ENCODE peak calls at places on chromosomes 4 and X, in four cellular contexts. One of them, this sample, is unnamed. For H3K27me3, the result is how much of the 10 kb centered on the place peaks cover.

GRCh38 chr4:13547563-13548041 is 3.3 kb upstream of the NKX3-2 start:
- DNase-seq in heart left ventricle: no peak
- DNase-seq in testis: no peak
- DNase-seq in transverse colon: peak
- DNase-seq in this sample: no peak

GRCh38 chr4:61540944-61541343 is 340.8 kb downstream of the ADGRL3 start:
- DNase-seq in heart left ventricle: no peak
- DNase-seq in testis: no peak
- DNase-seq in transverse colon: peak
- DNase-seq in this sample: no peak

GRCh38 chr4:38785901-38786402 is 3.2 kb upstream of the TLR10 start:
- DNase-seq in heart left ventricle: no peak
- DNase-seq in testis: no peak
- DNase-seq in transverse colon: no peak
- DNase-seq in this sample: peak

GRCh38 chr4:43339435-43339834 is 446.9 kb downstream of the GRXCR1 start:
- DNase-seq in heart left ventricle: no peak
- DNase-seq in testis: no peak
- DNase-seq in transverse colon: no peak
- DNase-seq in this sample: no peak

GRCh38 chr4:123856689-123857545 is 460.3 kb downstream of the SPRY1 start:
- DNase-seq in heart left ventricle: peak
- DNase-seq in testis: peak
- DNase-seq in transverse colon: peak
- DNase-seq in this sample: peak

GRCh38 chr4:169054879-169055278 is 44.8 kb upstream of the CBR4 start:
- DNase-seq in heart left ventricle: no peak
- DNase-seq in testis: no peak
- DNase-seq in transverse colon: no peak
- DNase-seq in this sample: no peak

GRCh38 chr4:168028970-168029610 is 63.2 kb upstream of the ANXA10 start:
- DNase-seq in heart left ventricle: no peak
- DNase-seq in testis: no peak
- DNase-seq in transverse colon: no peak
- DNase-seq in this sample: no peak

GRCh38 chrX:80335062-80335830 is 85.0 kb upstream of the TENT5D start:
- DNase-seq in heart left ventricle: peak
- DNase-seq in testis: peak
- DNase-seq in transverse colon: peak
- DNase-seq in this sample: peak

GRCh38 chrX:54509401-54509800 is 13.4 kb upstream of the FGD1 start:
- DNase-seq in heart left ventricle: no peak
- DNase-seq in testis: no peak
- DNase-seq in transverse colon: no peak
- DNase-seq in this sample: no peak

GRCh38 chr4:128907966-128908365 is 98.5 kb downstream of the JADE1 start:
- DNase-seq in heart left ventricle: no peak
- DNase-seq in testis: no peak
- DNase-seq in transverse colon: no peak
- DNase-seq in this sample: no peak

GRCh38 chr4:4575284-4576211 is 33.7 kb upstream of the STX18 start:
- DNase-seq in heart left ventricle: peak
- DNase-seq in testis: peak
- DNase-seq in transverse colon: peak
- DNase-seq in this sample: peak

GRCh38 chrX:40546870-40547269 is 33.9 kb upstream of the ATP6AP2 start:
- DNase-seq in heart left ventricle: no peak
- DNase-seq in testis: no peak
- DNase-seq in transverse colon: no peak
- DNase-seq in this sample: no peak

GRCh38 chr4:64781737-64782326 is 372.6 kb upstream of the TECRL start:
- DNase-seq in heart left ventricle: no peak
- DNase-seq in testis: no peak
- DNase-seq in transverse colon: no peak
- DNase-seq in this sample: no peak

GRCh38 chrX:152600853-152601635 is 36.7 kb upstream of the GABRQ start:
- DNase-seq in heart left ventricle: no peak
- DNase-seq in testis: no peak
- DNase-seq in transverse colon: no peak
- DNase-seq in this sample: no peak
- H3K27me3 ChIP-seq in heart left ventricle: under half
- H3K27me3 ChIP-seq in testis: under half
- H3K27me3 ChIP-seq in transverse colon: under half
- H3K27me3 ChIP-seq in this sample: under half

DNA sequence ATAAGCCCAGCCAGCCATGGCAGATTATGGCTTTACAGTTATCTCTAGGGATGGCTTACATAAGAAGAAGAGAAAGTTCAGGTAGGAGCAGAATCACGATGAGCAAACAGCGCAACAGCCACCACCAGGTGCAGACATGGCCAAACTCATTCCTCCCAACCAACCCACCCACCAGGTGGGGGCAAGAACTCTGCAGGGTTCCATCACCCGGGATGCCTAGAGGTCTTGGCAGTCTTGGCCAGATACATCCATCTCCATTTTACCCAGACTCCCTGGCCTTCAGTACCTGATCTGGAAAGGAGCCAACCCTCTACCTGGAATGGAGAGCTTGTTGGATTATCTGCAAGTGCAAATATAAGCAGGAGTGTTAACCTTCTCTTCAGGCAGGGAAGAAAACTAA is 7.5 kb downstream of the TSC22D3 start:
- DNase-seq in heart left ventricle: no peak
- DNase-seq in testis: no peak
- DNase-seq in transverse colon: no peak
- DNase-seq in this sample: no peak
- TF ChIP-seq POLR2A in heart left ventricle: no peak
- TF ChIP-seq POLR2A in testis: no peak
- TF ChIP-seq POLR2A in transverse colon: no peak
- TF ChIP-seq POLR2A in this sample: no peak

GRCh38 chr4:176795441-176795840 is 2.7 kb upstream of the VEGFC start:
- DNase-seq in heart left ventricle: no peak
- DNase-seq in testis: no peak
- DNase-seq in transverse colon: no peak
- DNase-seq in this sample: no peak
- H3K27me3 ChIP-seq in heart left ventricle: under half
- H3K27me3 ChIP-seq in testis: under half
- H3K27me3 ChIP-seq in transverse colon: under half
- H3K27me3 ChIP-seq in this sample: under half

GRCh38 chr4:2792711-2793577 is at the start of gene SH3BP2:
- DNase-seq in heart left ventricle: peak
- DNase-seq in testis: peak
- DNase-seq in transverse colon: peak
- DNase-seq in this sample: peak

GRCh38 chr4:2790583-2791517 is 2.0 kb upstream of the SH3BP2 start:
- DNase-seq in heart left ventricle: no peak
- DNase-seq in testis: no peak
- DNase-seq in transverse colon: no peak
- DNase-seq in this sample: no peak

GRCh38 chr4:2793578-2793919 is 664 bp downstream of the SH3BP2 start:
- DNase-seq in heart left ventricle: peak
- DNase-seq in testis: no peak
- DNase-seq in transverse colon: peak
- DNase-seq in this sample: peak

GRCh38 chr4:2791518-2792395 is 1.1 kb upstream of the SH3BP2 start:
- DNase-seq in heart left ventricle: no peak
- DNase-seq in testis: no peak
- DNase-seq in transverse colon: peak
- DNase-seq in this sample: no peak

DNA sequence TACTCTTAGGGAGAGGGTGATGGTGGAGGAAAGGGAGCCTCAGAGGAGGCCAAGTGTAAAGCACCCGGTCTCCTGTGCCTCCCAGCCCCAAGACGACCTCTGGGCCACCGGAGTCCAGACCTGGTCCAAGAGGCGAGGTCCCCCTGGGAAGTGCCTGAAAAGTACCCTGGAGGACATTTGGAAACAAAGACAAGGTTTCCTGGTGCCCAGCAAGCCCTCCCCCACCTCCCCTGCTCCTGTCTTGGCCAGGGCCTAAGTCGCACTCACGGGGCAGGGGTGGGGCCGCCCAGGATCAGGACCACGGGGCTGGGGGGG is 532 bp upstream of the SH3BP2 start:
- DNase-seq in heart left ventricle: no peak
- DNase-seq in testis: no peak
- DNase-seq in transverse colon: no peak
- DNase-seq in this sample: no peak
- TF ChIP-seq POLR2A in heart left ventricle: no peak
- TF ChIP-seq POLR2A in testis: no peak
- TF ChIP-seq POLR2A in transverse colon: no peak
- TF ChIP-seq POLR2A in this sample: no peak

DNA sequence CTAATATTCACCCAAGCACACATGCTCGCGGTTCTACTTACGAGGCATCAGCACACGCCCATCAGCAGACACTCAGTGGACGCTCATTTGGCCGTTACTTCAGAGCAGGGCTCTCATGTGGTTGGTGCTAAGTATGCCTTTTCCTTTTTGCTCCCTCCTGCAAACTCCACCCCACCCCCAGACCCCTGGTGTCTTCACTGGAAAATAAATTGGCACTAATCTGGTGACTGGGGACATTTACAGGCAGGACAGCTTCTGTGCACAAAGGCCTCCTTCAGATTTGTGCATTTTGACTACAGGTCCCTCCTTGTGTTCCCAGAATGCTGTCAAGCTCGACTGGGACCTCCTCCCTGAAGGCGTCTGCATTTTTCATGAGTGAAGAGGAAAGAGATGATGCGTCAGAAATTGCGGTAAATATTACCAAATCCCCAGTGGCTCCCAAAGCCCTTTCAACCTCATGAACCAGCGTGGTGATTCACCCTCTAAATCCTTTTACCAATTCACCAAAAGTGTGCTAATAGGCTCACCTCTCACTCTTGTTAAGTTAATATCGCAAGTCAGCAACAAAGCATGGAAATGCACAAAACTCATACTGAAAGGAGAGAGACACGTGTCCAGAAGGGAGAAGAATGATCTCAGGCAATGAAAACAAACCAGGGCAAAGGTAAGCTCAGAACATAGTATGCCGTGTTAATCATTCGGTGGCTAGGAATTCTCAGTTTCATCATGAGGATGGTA is 119.0 kb downstream of the NKX6-1 start:
- DNase-seq in heart left ventricle: no peak
- DNase-seq in testis: no peak
- DNase-seq in transverse colon: no peak
- DNase-seq in this sample: no peak
- H3K27me3 ChIP-seq in heart left ventricle: under half
- H3K27me3 ChIP-seq in testis: under half
- H3K27me3 ChIP-seq in transverse colon: under half
- H3K27me3 ChIP-seq in this sample: under half

GRCh38 chrX:38805294-38806053 is 4.2 kb downstream of the MID1IP1 start:
- DNase-seq in heart left ventricle: peak
- DNase-seq in testis: peak
- DNase-seq in transverse colon: peak
- DNase-seq in this sample: peak
- TF ChIP-seq POLR2A in heart left ventricle: no peak
- TF ChIP-seq POLR2A in testis: no peak
- TF ChIP-seq POLR2A in transverse colon: peak
- TF ChIP-seq POLR2A in this sample: no peak

This sample was measured in adrenal gland.